ENCODE peak calls at places on chromosome 4, in seven cellular contexts. One of them, this sample, is unnamed.

GRCh38 chr4:84565951-84566350 is 17.0 kb upstream of the CDS1 start:
- DNase-seq in ovary: no peak
- DNase-seq in prostate gland: no peak
- DNase-seq in kidney: no peak
- DNase-seq in tibial nerve: no peak
- DNase-seq in H1: peak; percentile 54
- DNase-seq in hepatocyte: no peak
- DNase-seq in this sample: no peak

GRCh38 chr4:179447308-179447707 is 2005.1 kb upstream of the AGA start:
- DNase-seq in ovary: no peak
- DNase-seq in prostate gland: no peak
- DNase-seq in kidney: no peak
- DNase-seq in tibial nerve: no peak
- DNase-seq in H1: no peak
- DNase-seq in hepatocyte: no peak
- DNase-seq in this sample: no peak

GRCh38 chr4:80446664-80447063 is 111.1 kb downstream of the CFAP299 start:
- DNase-seq in ovary: no peak
- DNase-seq in prostate gland: no peak
- DNase-seq in kidney: no peak
- DNase-seq in tibial nerve: no peak
- DNase-seq in H1: no peak
- DNase-seq in hepatocyte: no peak
- DNase-seq in this sample: no peak

GRCh38 chr4:7414736-7415510 is 19.8 kb downstream of the PSAPL1 start:
- DNase-seq in ovary: no peak
- DNase-seq in prostate gland: no peak
- DNase-seq in kidney: peak; percentile 10
- DNase-seq in tibial nerve: no peak
- DNase-seq in H1: peak; percentile 43
- DNase-seq in hepatocyte: no peak
- DNase-seq in this sample: no peak

GRCh38 chr4:13548984-13549546 is 4.8 kb upstream of the NKX3-2 start:
- DNase-seq in ovary: peak; percentile 74
- DNase-seq in prostate gland: peak; percentile 65
- DNase-seq in kidney: peak; percentile 90
- DNase-seq in tibial nerve: peak; percentile 90
- DNase-seq in H1: peak; percentile 99
- DNase-seq in hepatocyte: peak; percentile 89
- DNase-seq in this sample: peak; percentile 84

GRCh38 chr4:182240161-182241130 is 2.8 kb upstream of the TENM3 start:
- DNase-seq in ovary: no peak
- DNase-seq in prostate gland: no peak
- DNase-seq in kidney: peak; percentile 84
- DNase-seq in tibial nerve: no peak
- DNase-seq in H1: no peak
- DNase-seq in hepatocyte: peak; percentile 66
- DNase-seq in this sample: no peak

GRCh38 chr4:145521282-145521681 is 39.6 kb downstream of the SMAD1 start:
- DNase-seq in ovary: no peak
- DNase-seq in prostate gland: no peak
- DNase-seq in kidney: no peak
- DNase-seq in tibial nerve: no peak
- DNase-seq in H1: no peak
- DNase-seq in hepatocyte: no peak
- DNase-seq in this sample: no peak

GRCh38 chr4:138404801-138405200 is 162.7 kb upstream of the SLC7A11 start:
- DNase-seq in ovary: no peak
- DNase-seq in prostate gland: no peak
- DNase-seq in kidney: no peak
- DNase-seq in tibial nerve: no peak
- DNase-seq in H1: no peak
- DNase-seq in hepatocyte: no peak
- DNase-seq in this sample: no peak

GRCh38 chr4:174260099-174260498 is 23.4 kb downstream of the FBXO8 start:
- DNase-seq in ovary: no peak
- DNase-seq in prostate gland: no peak
- DNase-seq in kidney: no peak
- DNase-seq in tibial nerve: no peak
- DNase-seq in H1: no peak
- DNase-seq in hepatocyte: peak; percentile 26
- DNase-seq in this sample: no peak

GRCh38 chr4:186845137-186845842 is 121.6 kb upstream of the FAT1 start:
- DNase-seq in ovary: peak; percentile 21
- DNase-seq in prostate gland: no peak
- DNase-seq in kidney: peak; percentile 79
- DNase-seq in tibial nerve: peak; percentile 27
- DNase-seq in H1: no peak
- DNase-seq in hepatocyte: peak; percentile 59
- DNase-seq in this sample: no peak

GRCh38 chr4:82898322-82899243 is 2.0 kb upstream of the THAP9 start:
- DNase-seq in ovary: no peak
- DNase-seq in prostate gland: no peak
- DNase-seq in kidney: no peak
- DNase-seq in tibial nerve: peak; percentile 31
- DNase-seq in H1: no peak
- DNase-seq in hepatocyte: peak; percentile 61
- DNase-seq in this sample: no peak

GRCh38 chr4:181150173-181150572 is 1093.0 kb upstream of the TENM3 start:
- DNase-seq in ovary: no peak
- DNase-seq in prostate gland: no peak
- DNase-seq in kidney: no peak
- DNase-seq in tibial nerve: no peak
- DNase-seq in H1: no peak
- DNase-seq in hepatocyte: no peak
- DNase-seq in this sample: no peak

GRCh38 chr4:77037736-77038135 is 38.1 kb downstream of the CCNI start:
- DNase-seq in ovary: no peak
- DNase-seq in prostate gland: no peak
- DNase-seq in kidney: no peak
- DNase-seq in tibial nerve: no peak
- DNase-seq in H1: no peak
- DNase-seq in hepatocyte: no peak
- DNase-seq in this sample: no peak

GRCh38 chr4:163991268-163991667 is 496.8 kb downstream of the TMA16 start:
- DNase-seq in ovary: no peak
- DNase-seq in prostate gland: no peak
- DNase-seq in kidney: no peak
- DNase-seq in tibial nerve: no peak
- DNase-seq in H1: no peak
- DNase-seq in hepatocyte: peak; percentile 9
- DNase-seq in this sample: no peak

GRCh38 chr4:26015133-26015651 is 101.2 kb downstream of the SMIM20 start:
- DNase-seq in ovary: no peak
- DNase-seq in prostate gland: peak; percentile 70
- DNase-seq in kidney: no peak
- DNase-seq in tibial nerve: peak; percentile 60
- DNase-seq in H1: no peak
- DNase-seq in hepatocyte: no peak
- DNase-seq in this sample: peak; percentile 74

GRCh38 chr4:63123441-63123840 is 1285.8 kb downstream of the TECRL start:
- DNase-seq in ovary: no peak
- DNase-seq in prostate gland: no peak
- DNase-seq in kidney: no peak
- DNase-seq in tibial nerve: no peak
- DNase-seq in H1: no peak
- DNase-seq in hepatocyte: no peak
- DNase-seq in this sample: no peak

GRCh38 chr4:93867416-93868001 is 39.0 kb downstream of the ATOH1 start:
- DNase-seq in ovary: no peak
- DNase-seq in prostate gland: no peak
- DNase-seq in kidney: no peak
- DNase-seq in tibial nerve: no peak
- DNase-seq in H1: no peak
- DNase-seq in hepatocyte: no peak
- DNase-seq in this sample: no peak

GRCh38 chr4:30840571-30840970 is 120.4 kb downstream of the PCDH7 start:
- DNase-seq in ovary: no peak
- DNase-seq in prostate gland: no peak
- DNase-seq in kidney: no peak
- DNase-seq in tibial nerve: no peak
- DNase-seq in H1: no peak
- DNase-seq in hepatocyte: no peak
- DNase-seq in this sample: no peak

GRCh38 chr4:4849106-4849505 is 10.4 kb upstream of the MSX1 start:
- DNase-seq in ovary: no peak
- DNase-seq in prostate gland: no peak
- DNase-seq in kidney: no peak
- DNase-seq in tibial nerve: no peak
- DNase-seq in H1: no peak
- DNase-seq in hepatocyte: no peak
- DNase-seq in this sample: no peak

GRCh38 chr4:185921583-185922555 is 109.9 kb upstream of the SORBS2 start:
- DNase-seq in ovary: no peak
- DNase-seq in prostate gland: no peak
- DNase-seq in kidney: no peak
- DNase-seq in tibial nerve: no peak
- DNase-seq in H1: no peak
- DNase-seq in hepatocyte: peak; percentile 19
- DNase-seq in this sample: no peak

DNA sequence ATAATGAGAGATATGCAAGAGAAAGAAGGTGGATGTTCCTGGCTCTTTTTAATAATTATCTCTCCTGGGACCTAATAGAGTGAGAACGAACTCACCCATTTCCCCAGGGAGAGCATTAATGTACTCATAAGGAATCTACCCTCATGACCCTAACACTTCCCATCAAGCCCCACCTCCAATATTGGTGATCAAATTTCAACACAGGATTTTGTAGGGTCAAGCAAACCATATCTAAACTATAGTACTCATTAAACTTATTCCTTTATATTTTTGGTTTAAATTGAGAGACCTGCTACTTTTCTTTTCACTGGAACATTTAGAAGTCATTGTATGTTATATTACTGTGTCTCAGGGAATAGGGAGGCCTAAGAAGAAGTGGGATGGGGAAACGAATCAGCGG is 2.6 kb downstream of the UGT2A3 start:
- DNase-seq in ovary: no peak
- DNase-seq in prostate gland: no peak
- DNase-seq in kidney: no peak
- DNase-seq in tibial nerve: no peak
- DNase-seq in H1: no peak
- DNase-seq in hepatocyte: no peak
- DNase-seq in this sample: no peak
- H3K4me1 ChIP-seq in ovary: no peaks in the 10 kb centered on the region
- H3K4me1 ChIP-seq in prostate gland: no peaks in the 10 kb centered on the region
- H3K4me1 ChIP-seq in kidney: no peaks in the 10 kb centered on the region
- H3K4me1 ChIP-seq in tibial nerve: no peaks in the 10 kb centered on the region
- H3K4me1 ChIP-seq in H1: no peaks in the 10 kb centered on the region
- H3K4me1 ChIP-seq in hepatocyte: peaks cover 3% of the 10 kb centered on the region
- H3K4me1 ChIP-seq in this sample: no peaks in the 10 kb centered on the region

GRCh38 chr4:38684271-38684670 is 20.3 kb downstream of the KLF3 start:
- DNase-seq in ovary: no peak
- DNase-seq in prostate gland: no peak
- DNase-seq in kidney: no peak
- DNase-seq in tibial nerve: no peak
- DNase-seq in H1: no peak
- DNase-seq in hepatocyte: no peak
- DNase-seq in this sample: no peak
- H3K4me1 ChIP-seq in ovary: peaks cover 20% of the 10 kb centered on the region
- H3K4me1 ChIP-seq in prostate gland: no peaks in the 10 kb centered on the region
- H3K4me1 ChIP-seq in kidney: peaks cover 3% of the 10 kb centered on the region
- H3K4me1 ChIP-seq in tibial nerve: peaks cover 45% of the 10 kb centered on the region
- H3K4me1 ChIP-seq in H1: no peaks in the 10 kb centered on the region
- H3K4me1 ChIP-seq in hepatocyte: peaks cover 28% of the 10 kb centered on the region
- H3K4me1 ChIP-seq in this sample: peaks cover 71% of the 10 kb centered on the region

DNA sequence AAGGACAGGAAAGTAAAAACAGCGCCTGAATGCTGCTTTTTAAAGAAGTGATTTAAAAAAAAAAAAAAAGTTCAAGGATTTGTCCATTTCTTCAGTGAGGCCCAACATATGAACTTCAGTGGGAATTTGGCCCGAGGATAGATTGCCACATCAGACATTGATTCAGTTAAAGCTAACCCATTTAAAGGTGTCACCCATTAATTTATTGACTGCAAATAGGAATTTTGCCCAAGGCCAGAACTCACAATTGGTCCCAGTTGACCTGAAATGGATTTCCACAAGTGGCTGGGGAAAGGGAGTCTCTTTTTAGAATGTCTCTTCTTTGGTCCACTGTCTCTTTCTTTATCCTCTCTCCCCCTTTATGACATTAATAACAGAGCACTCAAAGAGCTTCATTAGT is 86.5 kb upstream of the RPL34 start:
- DNase-seq in ovary: no peak
- DNase-seq in prostate gland: no peak
- DNase-seq in kidney: no peak
- DNase-seq in tibial nerve: no peak
- DNase-seq in H1: no peak
- DNase-seq in hepatocyte: no peak
- DNase-seq in this sample: no peak
- H3K4me1 ChIP-seq in ovary: no peaks in the 10 kb centered on the region
- H3K4me1 ChIP-seq in prostate gland: no peaks in the 10 kb centered on the region
- H3K4me1 ChIP-seq in kidney: no peaks in the 10 kb centered on the region
- H3K4me1 ChIP-seq in tibial nerve: peaks cover 11% of the 10 kb centered on the region
- H3K4me1 ChIP-seq in H1: no peaks in the 10 kb centered on the region
- H3K4me1 ChIP-seq in hepatocyte: peaks cover 6% of the 10 kb centered on the region
- H3K4me1 ChIP-seq in this sample: no peaks in the 10 kb centered on the region

GRCh38 chr4:89661490-89661889 is 175.5 kb downstream of the SNCA start:
- DNase-seq in ovary: no peak
- DNase-seq in prostate gland: no peak
- DNase-seq in kidney: no peak
- DNase-seq in tibial nerve: no peak
- DNase-seq in H1: no peak
- DNase-seq in hepatocyte: no peak
- DNase-seq in this sample: no peak
- H3K4me1 ChIP-seq in ovary: no peaks in the 10 kb centered on the region
- H3K4me1 ChIP-seq in prostate gland: no peaks in the 10 kb centered on the region
- H3K4me1 ChIP-seq in kidney: no peaks in the 10 kb centered on the region
- H3K4me1 ChIP-seq in tibial nerve: no peaks in the 10 kb centered on the region
- H3K4me1 ChIP-seq in H1: no peaks in the 10 kb centered on the region
- H3K4me1 ChIP-seq in hepatocyte: no peaks in the 10 kb centered on the region
- H3K4me1 ChIP-seq in this sample: no peaks in the 10 kb centered on the region

GRCh38 chr4:41750624-41751324 is 2.2 kb upstream of the PHOX2B start:
- DNase-seq in ovary: no peak
- DNase-seq in prostate gland: no peak
- DNase-seq in kidney: peak; percentile 44
- DNase-seq in tibial nerve: no peak
- DNase-seq in H1: peak; percentile 71
- DNase-seq in hepatocyte: no peak
- DNase-seq in this sample: no peak
- H3K4me1 ChIP-seq in ovary: no peaks in the 10 kb centered on the region
- H3K4me1 ChIP-seq in prostate gland: no peaks in the 10 kb centered on the region
- H3K4me1 ChIP-seq in kidney: peaks cover 2% of the 10 kb centered on the region
- H3K4me1 ChIP-seq in tibial nerve: peaks cover 5% of the 10 kb centered on the region
- H3K4me1 ChIP-seq in H1: peaks cover 25% of the 10 kb centered on the region
- H3K4me1 ChIP-seq in hepatocyte: no peaks in the 10 kb centered on the region
- H3K4me1 ChIP-seq in this sample: peaks cover 30% of the 10 kb centered on the region

GRCh38 chr4:53780736-53781400 is 189.6 kb upstream of the LNX1 start:
- DNase-seq in ovary: no peak
- DNase-seq in prostate gland: no peak
- DNase-seq in kidney: no peak
- DNase-seq in tibial nerve: no peak
- DNase-seq in H1: no peak
- DNase-seq in hepatocyte: no peak
- DNase-seq in this sample: no peak
- H3K4me1 ChIP-seq in ovary: peaks cover 3% of the 10 kb centered on the region
- H3K4me1 ChIP-seq in prostate gland: no peaks in the 10 kb centered on the region
- H3K4me1 ChIP-seq in kidney: no peaks in the 10 kb centered on the region
- H3K4me1 ChIP-seq in tibial nerve: no peaks in the 10 kb centered on the region
- H3K4me1 ChIP-seq in H1: no peaks in the 10 kb centered on the region
- H3K4me1 ChIP-seq in hepatocyte: peaks cover 24% of the 10 kb centered on the region
- H3K4me1 ChIP-seq in this sample: no peaks in the 10 kb centered on the region

This sample was measured in right atrium auricular region.